ENCODE peak calls at places on chromosomes 5 and 9, in four cellular contexts. A is right cardiac atrium, W is GM04503, T is uterus. R is an unnamed sample.

GRCh38 chr9:95508242-95508967 is 8.4 kb downstream of the PTCH1 start:
- DNase-seq in A (no peak), W (no peak), T (no peak), R (no peak)

GRCh38 chr9:97470076-97470475 is 31.4 kb upstream of the TMOD1 start:
- DNase-seq in A (no peak), W (no peak), T (no peak), R (no peak)

GRCh38 chr9:132018957-132019405 is 60.7 kb downstream of the MED27 start:
- DNase-seq in A (no peak), W (no peak), T (no peak), R (no peak)

GRCh38 chr5:158840193-158840592 is 259.5 kb downstream of the EBF1 start:
- DNase-seq in A (no peak), W (peak), T (no peak), R (no peak)

GRCh38 chr5:152674403-152674802 is 269.3 kb upstream of the NMUR2 start:
- DNase-seq in A (no peak), W (no peak), T (no peak), R (no peak)

GRCh38 chr9:4994166-4994890 is 9.3 kb downstream of the JAK2 start:
- DNase-seq in A (no peak), W (no peak), T (no peak), R (no peak)

GRCh38 chr9:76591256-76591950 is 132.4 kb downstream of the GCNT1 start:
- DNase-seq in A (no peak), W (no peak), T (no peak), R (no peak)

GRCh38 chr9:38068616-38068865 is 486 bp downstream of the SHB start:
- DNase-seq in A (peak), W (no peak), T (peak), R (no peak)

GRCh38 chr5:133751846-133752245 is 139.5 kb upstream of the FSTL4 start:
- DNase-seq in A (no peak), W (no peak), T (no peak), R (no peak)

GRCh38 chr9:134161647-134162046 is 2.7 kb downstream of the RNU6ATAC start:
- DNase-seq in A (no peak), W (no peak), T (no peak), R (no peak)